ENCODE peak calls at places on chromosomes 3 and 15, in nine cellular contexts. R is CD8-positive, alpha-beta T cell; V is upper lobe of right lung; C is brain microvascular endothelial cell; M is tibial artery; F is dorsolateral prefrontal cortex; S is heart left ventricle; E is heart right ventricle; X is SK-N-SH. U is an unnamed sample.

GRCh38 chr3:185250653-185251052 is 3.2 kb downstream of the EHHADH start:
- DNase-seq in C (no peak), S (no peak), X (no peak), F (no peak), V (no peak), E (no peak), M (no peak), R (no peak), U (no peak)

GRCh38 chr3:181739628-181740027 is 27.9 kb downstream of the SOX2 start:
- DNase-seq in M (no peak), F (no peak), S (no peak), X (no peak), V (no peak), R (no peak), E (no peak), C (no peak), U (no peak)

GRCh38 chr3:74636981-74637380 is 22.5 kb upstream of the CNTN3 start:
- DNase-seq in C (peak), M (no peak), X (no peak), S (no peak), R (no peak), V (no peak), E (no peak), F (no peak), U (no peak)

GRCh38 chr3:45113625-45114050 is 32.5 kb downstream of the CDCP1 start:
- DNase-seq in E (peak), F (no peak), X (no peak), V (no peak), R (no peak), S (peak), M (no peak), C (no peak), U (no peak)

GRCh38 chr3:11165457-11165856 is 11.2 kb downstream of the HRH1 start:
- DNase-seq in C (no peak), R (no peak), S (no peak), F (no peak), X (no peak), V (no peak), E (no peak), M (peak), U (no peak)

GRCh38 chr15:80776420-80777045 is 2.6 kb upstream of the CEMIP start:
- DNase-seq in S (peak), E (peak), M (peak), C (peak), R (peak), F (peak), V (peak), X (peak), U (no peak)

GRCh38 chr3:168094877-168095610 is 680 bp downstream of the GOLIM4 start:
- DNase-seq in V (peak), R (no peak), F (peak), S (peak), E (peak), C (peak), X (peak), M (peak), U (no peak)

GRCh38 chr3:143119974-143120715 is 574 bp downstream of the CHST2 start:
- DNase-seq in V (peak), S (peak), E (peak), F (peak), X (peak), C (peak), M (no peak), R (peak), U (no peak)

GRCh38 chr3:21795152-21795837 is 44.3 kb upstream of the ZNF385D start:
- DNase-seq in V (no peak), S (peak), R (no peak), F (no peak), X (peak), M (peak), C (no peak), E (peak), U (no peak)

GRCh38 chr3:79314547-79314946 is 453.3 kb downstream of the ROBO1 start:
- DNase-seq in M (no peak), V (no peak), F (no peak), E (no peak), X (no peak), R (no peak), C (no peak), S (no peak), U (no peak)

GRCh38 chr3:12908136-12908730 is 66.9 kb upstream of the RPL32 start:
- DNase-seq in C (no peak), F (no peak), R (no peak), V (no peak), E (no peak), M (no peak), S (peak), X (no peak), U (no peak)

GRCh38 chr15:48643236-48643635 is 2.3 kb downstream of the FBN1 start:
- DNase-seq in X (no peak), S (no peak), V (no peak), F (no peak), M (no peak), C (no peak), E (no peak), R (no peak), U (no peak)

GRCh38 chr15:73910904-73911303 is 15.4 kb upstream of the LOXL1 start:
- DNase-seq in E (no peak), F (no peak), R (no peak), X (no peak), V (no peak), C (no peak), M (no peak), S (no peak), U (no peak)

GRCh38 chr15:52428297-52428696 is 100.4 kb downstream of the MYO5A start:
- DNase-seq in E (no peak), S (no peak), V (no peak), M (no peak), X (no peak), F (no peak), R (no peak), C (no peak), U (no peak)

GRCh38 chr3:193734737-193735366 is 141.8 kb downstream of the OPA1 start:
- DNase-seq in F (no peak), E (no peak), S (no peak), C (no peak), V (no peak), X (no peak), R (no peak), M (no peak), U (no peak)

GRCh38 chr3:49602877-49603411 is 48.7 kb downstream of the BSN start:
- DNase-seq in R (peak), C (no peak), F (no peak), V (no peak), E (no peak), M (no peak), X (no peak), S (no peak), U (no peak)

GRCh38 chr3:175336406-175337133 is 477.4 kb downstream of the NAALADL2 start:
- DNase-seq in E (no peak), X (no peak), C (no peak), R (no peak), S (no peak), F (no peak), M (no peak), V (no peak), U (no peak)

GRCh38 chr15:77589839-77590238 is 42.9 kb downstream of the LINGO1 start:
- DNase-seq in F (peak), M (no peak), X (no peak), E (no peak), C (no peak), S (peak), V (no peak), R (no peak), U (no peak)

GRCh38 chr3:185979721-185980121 is 41.9 kb upstream of the TRA2B start:
- DNase-seq in S (no peak), F (no peak), V (no peak), C (peak), M (no peak), E (no peak), X (no peak), R (no peak), U (no peak)

GRCh38 chr3:141625506-141625905 is 112.6 kb upstream of the RNF7 start:
- DNase-seq in R (no peak), M (no peak), E (no peak), S (no peak), C (no peak), V (no peak), X (no peak), F (no peak), U (no peak)

GRCh38 chr3:179750720-179751328 is 98.0 kb downstream of the USP13 start:
- DNase-seq in C (peak), X (peak), F (no peak), R (no peak), M (no peak), S (no peak), E (no peak), V (no peak), U (no peak)

GRCh38 chr15:35437157-35437556 is 108.8 kb downstream of the DPH6 start:
- DNase-seq in S (no peak), V (no peak), X (no peak), M (no peak), E (no peak), F (no peak), R (no peak), C (no peak), U (no peak)

GRCh38 chr3:69013256-69014021 is at the start of gene EOGT:
- DNase-seq in S (peak), X (peak), R (peak), V (peak), C (peak), M (peak), F (peak), E (peak), U (no peak)

GRCh38 chr3:40054568-40055222 is 245.3 kb downstream of the MYRIP start:
- DNase-seq in C (no peak), X (no peak), E (no peak), F (no peak), S (no peak), M (no peak), R (no peak), V (no peak), U (no peak)

GRCh38 chr3:157279237-157279636 is 119.3 kb upstream of the CCNL1 start:
- DNase-seq in M (no peak), R (no peak), E (no peak), S (no peak), F (no peak), X (no peak), C (no peak), V (no peak), U (no peak)

GRCh38 chr3:66413151-66413751 is 87.6 kb downstream of the LRIG1 start:
- DNase-seq in F (peak), M (no peak), C (peak), S (no peak), R (no peak), V (no peak), X (no peak), E (no peak), U (no peak)

GRCh38 chr3:47113669-47114365 is 50.1 kb downstream of the SETD2 start:
- DNase-seq in E (no peak), C (peak), F (no peak), X (no peak), M (no peak), S (no peak), R (no peak), V (no peak), U (no peak)

GRCh38 chr15:75921732-75922703 is 18.3 kb downstream of the FBXO22 start:
- DNase-seq in R (no peak), C (peak), X (no peak), S (peak), F (no peak), V (no peak), M (no peak), E (peak), U (no peak)

GRCh38 chr15:88246666-88247446 is 9.7 kb downstream of the NTRK3 start:
- DNase-seq in V (peak), S (peak), M (peak), R (peak), C (peak), E (peak), X (peak), F (peak), U (peak)

GRCh38 chr15:33242165-33242564 is 47.7 kb upstream of the FMN1 start:
- DNase-seq in F (no peak), M (no peak), C (peak), X (peak), E (no peak), R (no peak), V (no peak), S (no peak), U (peak)

GRCh38 chr3:174431717-174432116 is 427.4 kb upstream of the NAALADL2 start:
- DNase-seq in C (peak), F (no peak), M (no peak), E (no peak), X (no peak), R (no peak), S (no peak), V (no peak), U (no peak)

GRCh38 chr3:47404955-47405790 is 24.4 kb downstream of the PTPN23 start:
- DNase-seq in V (no peak), C (no peak), E (no peak), R (no peak), M (no peak), S (peak), F (peak), X (peak), U (no peak)

GRCh38 chr3:186109897-186110803 is 1.3 kb upstream of the ETV5 start:
- DNase-seq in M (peak), V (peak), R (no peak), S (peak), X (peak), E (no peak), C (peak), F (no peak), U (no peak)

GRCh38 chr3:148229107-148229506 is 468.6 kb upstream of the AGTR1 start:
- DNase-seq in E (no peak), C (no peak), M (no peak), S (no peak), X (no peak), R (no peak), F (no peak), V (no peak), U (no peak)

GRCh38 chr3:61724183-61724582 is 162.8 kb downstream of the PTPRG start:
- DNase-seq in M (no peak), E (no peak), F (no peak), R (no peak), C (no peak), V (no peak), S (no peak), X (no peak), U (no peak)

GRCh38 chr3:61719278-61719977 is 158.1 kb downstream of the PTPRG start:
- DNase-seq in S (peak), R (no peak), C (no peak), X (no peak), V (no peak), M (no peak), E (peak), F (no peak), U (no peak)

GRCh38 chr3:61724801-61725200 is 163.4 kb downstream of the PTPRG start:
- DNase-seq in M (no peak), R (no peak), E (no peak), F (no peak), C (no peak), V (no peak), S (no peak), X (no peak), U (no peak)

GRCh38 chr3:61725851-61726333 is 164.5 kb downstream of the PTPRG start:
- DNase-seq in X (no peak), V (no peak), E (peak), R (no peak), M (no peak), F (no peak), S (no peak), C (peak), U (no peak)

GRCh38 chr3:61723038-61723437 is 161.7 kb downstream of the PTPRG start:
- DNase-seq in X (no peak), M (no peak), V (no peak), R (no peak), S (no peak), F (no peak), E (no peak), C (no peak), U (no peak)
- H3K27ac ChIP-seq in X (no peak), M (no peak), V (no peak), R (no peak), S (no peak), F (no peak), E (no peak), C (no peak), U (no peak)

GRCh38 chr15:59591372-59591771 is 20.2 kb upstream of the GCNT3 start:
- DNase-seq in V (no peak), S (no peak), R (no peak), F (no peak), E (no peak), M (no peak), X (no peak), C (no peak), U (no peak)
- H3K27ac ChIP-seq in V (no peak), S (no peak), R (no peak), F (no peak), E (no peak), M (no peak), X (no peak), C (no peak), U (no peak)

GRCh38 chr3:172658344-172659245 is 52.3 kb downstream of the NCEH1 start:
- DNase-seq in C (peak), E (no peak), X (no peak), F (no peak), M (no peak), S (no peak), V (no peak), R (no peak), U (no peak)

GRCh38 chr3:172653004-172653403 is 57.9 kb downstream of the NCEH1 start:
- DNase-seq in F (no peak), C (no peak), M (no peak), X (no peak), S (no peak), V (no peak), R (no peak), E (no peak), U (no peak)

GRCh38 chr3:172654470-172654869 is 56.4 kb downstream of the NCEH1 start:
- DNase-seq in F (no peak), R (no peak), C (no peak), X (no peak), E (no peak), V (no peak), M (no peak), S (no peak), U (no peak)

GRCh38 chr3:172656602-172657001 is 54.3 kb downstream of the NCEH1 start:
- DNase-seq in R (no peak), X (no peak), C (no peak), M (no peak), V (no peak), F (no peak), S (no peak), E (no peak), U (no peak)

DNA sequence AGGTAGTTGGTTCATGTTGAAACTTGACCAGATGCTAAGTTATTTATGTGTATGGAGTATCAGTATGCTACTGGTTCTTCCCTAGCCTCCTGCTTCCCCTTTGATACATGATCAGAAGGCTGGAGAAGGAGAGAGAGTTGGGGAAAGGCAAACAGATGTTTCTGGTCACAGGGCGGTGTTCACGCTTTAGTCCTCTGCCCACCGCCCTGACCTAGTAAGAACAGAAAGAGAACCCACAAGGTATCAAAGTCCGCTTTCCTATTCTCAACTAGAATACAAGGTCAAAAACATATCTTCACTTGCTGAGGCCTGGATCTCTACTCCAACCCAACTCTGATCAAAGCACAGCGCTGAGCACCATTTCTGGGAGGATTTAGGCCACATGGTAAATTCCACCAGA is 55.5 kb downstream of the NCEH1 start:
- DNase-seq in E (no peak), C (no peak), M (no peak), F (no peak), S (no peak), R (no peak), X (no peak), V (no peak), U (no peak)
- H3K27ac ChIP-seq in E (no peak), C (no peak), M (no peak), F (no peak), S (no peak), R (no peak), X (no peak), V (no peak), U (no peak)

GRCh38 chr3:100776736-100777135 is 67.4 kb downstream of the TFG start:
- DNase-seq in E (no peak), S (no peak), V (no peak), R (no peak), C (no peak), X (no peak), F (no peak), M (no peak), U (no peak)

GRCh38 chr3:100779475-100779874 is 70.2 kb downstream of the TFG start:
- DNase-seq in S (no peak), C (no peak), E (no peak), X (no peak), V (no peak), R (no peak), F (no peak), M (no peak), U (no peak)

GRCh38 chr3:100777271-100777670 is 68.0 kb downstream of the TFG start:
- DNase-seq in S (no peak), X (no peak), V (no peak), R (no peak), F (no peak), C (no peak), E (no peak), M (no peak), U (no peak)

GRCh38 chr3:100776097-100776729 is 66.9 kb downstream of the TFG start:
- DNase-seq in M (no peak), R (no peak), S (no peak), E (no peak), V (no peak), C (no peak), X (no peak), F (no peak), U (no peak)

GRCh38 chr3:100775669-100776068 is 66.4 kb downstream of the TFG start:
- DNase-seq in C (no peak), V (no peak), R (no peak), F (no peak), X (no peak), S (no peak), E (no peak), M (no peak), U (no peak)
- H3K27ac ChIP-seq in C (no peak), V (no peak), R (no peak), F (no peak), X (no peak), S (no peak), E (no peak), M (no peak), U (no peak)

GRCh38 chr3:189394599-189395121 is 222.9 kb downstream of the TPRG1 start:
- DNase-seq in C (no peak), X (no peak), R (no peak), V (no peak), S (no peak), M (no peak), E (no peak), F (no peak), U (no peak)
- H3K27ac ChIP-seq in C (no peak), X (no peak), R (no peak), V (no peak), S (no peak), M (no peak), E (no peak), F (no peak), U (no peak)

DNA sequence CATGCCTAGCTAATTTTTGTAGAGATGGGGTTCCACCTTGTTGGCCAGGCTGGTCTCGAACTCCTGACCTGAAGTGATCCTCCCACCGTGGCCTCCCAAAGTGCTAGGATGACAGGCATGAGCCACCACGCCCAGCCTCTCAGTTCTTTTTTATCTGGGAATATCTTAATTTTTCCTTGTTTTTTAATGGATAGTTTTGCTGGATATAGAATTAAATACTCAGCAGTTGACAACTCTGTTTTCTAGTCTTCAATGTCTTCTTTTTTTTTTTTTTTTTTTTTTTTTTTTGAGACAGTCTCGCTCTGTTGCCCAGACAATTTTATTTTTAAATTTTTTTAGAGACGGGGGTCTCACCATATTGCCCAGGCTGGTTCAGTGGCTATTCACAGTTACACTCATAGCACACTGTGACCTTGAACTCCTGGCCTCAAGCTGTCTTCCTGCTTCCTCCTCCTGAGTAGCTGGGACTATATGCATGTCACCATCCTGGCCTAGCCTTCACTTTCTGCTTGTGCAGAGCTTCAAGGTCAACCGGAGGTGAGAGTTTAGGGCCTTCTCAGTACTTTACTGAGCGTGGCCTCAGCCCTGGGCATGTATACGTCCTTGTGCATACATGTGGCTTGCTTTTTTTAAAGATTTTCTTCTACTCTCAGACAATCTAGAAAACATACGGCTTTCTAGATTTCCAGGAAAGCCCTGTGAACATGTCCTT is 120.5 kb downstream of the ZNF609 start:
- DNase-seq in V (no peak), M (no peak), F (no peak), R (no peak), C (no peak), E (no peak), X (no peak), S (no peak), U (no peak)
- H3K27ac ChIP-seq in V (no peak), M (no peak), F (no peak), R (no peak), C (no peak), E (no peak), X (no peak), S (no peak), U (no peak)

GRCh38 chr3:15290731-15291130 is 41.7 kb downstream of the SH3BP5 start:
- DNase-seq in X (no peak), V (no peak), M (no peak), E (no peak), S (no peak), R (no peak), C (no peak), F (no peak), U (no peak)

GRCh38 chr3:15289661-15290060 is 42.7 kb downstream of the SH3BP5 start:
- DNase-seq in S (no peak), R (no peak), F (no peak), M (no peak), E (no peak), C (no peak), V (no peak), X (no peak), U (no peak)

GRCh38 chr3:15292765-15293522 is 39.4 kb downstream of the SH3BP5 start:
- DNase-seq in E (peak), X (no peak), S (peak), C (no peak), V (peak), R (no peak), M (peak), F (no peak), U (no peak)

GRCh38 chr3:15294914-15295313 is 37.5 kb downstream of the SH3BP5 start:
- DNase-seq in X (no peak), V (no peak), M (peak), F (no peak), R (no peak), C (no peak), E (no peak), S (peak), U (no peak)

GRCh38 chr3:15291589-15292541 is 40.5 kb downstream of the SH3BP5 start:
- DNase-seq in S (no peak), M (peak), C (no peak), R (peak), F (no peak), V (no peak), E (no peak), X (no peak), U (no peak)
- H3K27ac ChIP-seq in S (peak), M (peak), C (no peak), R (peak), F (no peak), V (peak), E (peak), X (no peak), U (no peak)

U was measured in iPS DF 6.9.